ENCODE peak calls at places on chromosome 2, in six cellular contexts. L is cerebellar cortex, V is NCI-H1417, Y is lung, G is RWPE1, S is endodermal cell. D is an unnamed sample.

GRCh38 chr2:63654959-63655358 is 66.2 kb downstream of the MDH1 start:
- DNase-seq in L (no peak), V (no peak), Y (no peak), G (no peak), S (no peak), D (no peak)

GRCh38 chr2:233912799-233913423 is 4.3 kb upstream of the TRPM8 start:
- DNase-seq in L (no peak), V (no peak), Y (no peak), G (peak), S (peak), D (no peak)

GRCh38 chr2:671787-672605 is 5.2 kb downstream of the TMEM18 start:
- DNase-seq in L (no peak), V (no peak), Y (no peak), G (no peak), S (peak), D (no peak)

GRCh38 chr2:203689424-203690109 is 16.9 kb upstream of the CD28 start:
- DNase-seq in L (no peak), V (no peak), Y (no peak), G (no peak), S (no peak), D (no peak)

GRCh38 chr2:25431604-25432003 is 89.9 kb upstream of the DNMT3A start:
- DNase-seq in L (no peak), V (no peak), Y (no peak), G (no peak), S (no peak), D (no peak)

GRCh38 chr2:158732573-158733429 is 62.3 kb upstream of the DAPL1 start:
- DNase-seq in L (no peak), V (no peak), Y (no peak), G (no peak), S (no peak), D (peak)

GRCh38 chr2:73728711-73729110 is 8.4 kb downstream of the TPRKB start:
- DNase-seq in L (no peak), V (no peak), Y (no peak), G (no peak), S (no peak), D (no peak)

GRCh38 chr2:228352048-228352447 is 170.6 kb upstream of the SPHKAP start:
- DNase-seq in L (no peak), V (peak), Y (no peak), G (no peak), S (no peak), D (no peak)

GRCh38 chr2:72605836-72606442 is 219.9 kb downstream of the EXOC6B start:
- DNase-seq in L (no peak), V (peak), Y (no peak), G (peak), S (no peak), D (no peak)

GRCh38 chr2:40516604-40517003 is 64.7 kb upstream of the SLC8A1 start:
- DNase-seq in L (no peak), V (no peak), Y (no peak), G (no peak), S (no peak), D (no peak)

GRCh38 chr2:118907759-118908158 is 34.2 kb upstream of the MARCO start:
- DNase-seq in L (no peak), V (no peak), Y (no peak), G (no peak), S (no peak), D (no peak)

GRCh38 chr2:237614151-237614720 is 13.2 kb upstream of the LRRFIP1 start:
- DNase-seq in L (no peak), V (no peak), Y (peak), G (no peak), S (peak), D (no peak)

GRCh38 chr2:19861771-19862170 is 40.0 kb downstream of the TTC32 start:
- DNase-seq in L (no peak), V (no peak), Y (no peak), G (no peak), S (no peak), D (no peak)

GRCh38 chr2:162233197-162233596 is 10.0 kb downstream of the FAP start:
- DNase-seq in L (no peak), V (no peak), Y (no peak), G (no peak), S (no peak), D (no peak)

GRCh38 chr2:102376052-102376591 is 20.5 kb downstream of the IL18R1 start:
- DNase-seq in L (no peak), V (no peak), Y (no peak), G (no peak), S (no peak), D (no peak)

GRCh38 chr2:69743847-69744264 is 1.9 kb downstream of the ANXA4 start:
- DNase-seq in L (no peak), V (no peak), Y (no peak), G (no peak), S (no peak), D (no peak)

GRCh38 chr2:105329561-105330495 is at the start of gene TGFBRAP1:
- DNase-seq in L (peak), V (peak), Y (peak), G (peak), S (peak), D (peak)

GRCh38 chr2:38375711-38376345 is 1.2 kb downstream of the ATL2 start:
- DNase-seq in L (no peak), V (peak), Y (no peak), G (no peak), S (no peak), D (no peak)

GRCh38 chr2:73257425-73258125 is 23.5 kb downstream of the CCT7 start:
- DNase-seq in L (no peak), V (no peak), Y (no peak), G (no peak), S (peak), D (no peak)

GRCh38 chr2:7634370-7634769 is 717.2 kb downstream of the RNF144A start:
- DNase-seq in L (no peak), V (peak), Y (no peak), G (no peak), S (no peak), D (no peak)

D was measured in prostate gland.